ENCODE peak calls at places on chromosomes 4 and X, in seven cellular contexts. E is K562, Z is A549, P is SK-N-SH, R is HCT116, N is GM12878, F is GM23338. O is an unnamed sample.

GRCh38 chr4:185457136-185457535 is 14.4 kb downstream of the CCDC110 start:
- DNase-seq in E (no peak), Z (no peak), F (peak; percentile 73), P (no peak), N (no peak), R (no peak), O (no peak)

GRCh38 chr4:158259955-158260575 is 49.8 kb downstream of the TMEM144 start:
- DNase-seq in F (peak; percentile 67), P (no peak), E (no peak), Z (peak; percentile 20), N (no peak), R (peak; percentile 13), O (no peak)

GRCh38 chrX:150982235-150982785 is 825 bp upstream of the HMGB3 start:
- DNase-seq in P (no peak), R (no peak), F (peak; percentile 30), E (no peak), Z (no peak), N (no peak), O (no peak)

GRCh38 chr4:69497081-69497480 is 1.4 kb upstream of the UGT2B4 start:
- DNase-seq in Z (no peak), R (no peak), N (no peak), E (no peak), P (no peak), F (no peak), O (no peak)

GRCh38 chr4:55851885-55852284 is 1.6 kb upstream of the EXOC1 start:
- DNase-seq in E (no peak), P (no peak), F (no peak), Z (no peak), R (no peak), N (no peak), O (no peak)

GRCh38 chr4:123399638-123400358 is 3.2 kb downstream of the SPRY1 start:
- DNase-seq in R (no peak), N (no peak), F (no peak), Z (no peak), E (no peak), P (no peak), O (no peak)

GRCh38 chr4:188619456-188620149 is 480.4 kb downstream of the TRIML1 start:
- DNase-seq in N (no peak), E (no peak), F (peak; percentile 61), Z (no peak), P (no peak), R (no peak), O (no peak)

GRCh38 chr4:87896020-87896621 is 63.4 kb downstream of the MEPE start:
- DNase-seq in R (peak; percentile 87), E (no peak), N (no peak), F (peak; percentile 64), P (no peak), Z (peak; percentile 36), O (peak; percentile 8)

GRCh38 chr4:101846550-101846949 is 56.0 kb downstream of the BANK1 start:
- DNase-seq in N (no peak), Z (no peak), P (no peak), R (no peak), F (no peak), E (no peak), O (no peak)

GRCh38 chrX:120795301-120795700 is 80.4 kb downstream of the CT47B1 start:
- DNase-seq in N (no peak), R (no peak), E (no peak), F (no peak), Z (no peak), P (no peak), O (no peak)

GRCh38 chrX:100512471-100512870 is 72.3 kb upstream of the TNMD start:
- DNase-seq in R (peak; percentile 1), P (peak; percentile 32), F (peak; percentile 32), N (no peak), E (peak; percentile 6), Z (peak; percentile 1), O (peak; percentile 1)

GRCh38 chr4:108204518-108204917 is 35.8 kb upstream of the LEF1 start:
- DNase-seq in R (no peak), P (no peak), Z (no peak), N (no peak), F (no peak), E (no peak), O (no peak)

GRCh38 chr4:113355550-113356371 is 306.3 kb downstream of the ANK2 start:
- DNase-seq in N (peak; percentile 98), Z (no peak), E (no peak), R (peak; percentile 93), F (no peak), P (no peak), O (no peak)
- TF ChIP-seq REST in N (no peak), Z (no peak), E (no peak), R (no peak), F (no peak), P (no peak), O (no peak)

GRCh38 chr4:54090404-54090803 is 9.6 kb upstream of the GSX2 start:
- DNase-seq in F (no peak), P (no peak), N (no peak), Z (no peak), E (no peak), R (no peak), O (no peak)

GRCh38 chr4:54090804-54091623 is 8.9 kb upstream of the GSX2 start:
- DNase-seq in R (no peak), E (peak; percentile 30), F (peak; percentile 47), N (no peak), P (peak; percentile 77), Z (no peak), O (no peak)

GRCh38 chr4:54092800-54093608 is 7.0 kb upstream of the GSX2 start:
- DNase-seq in N (no peak), Z (no peak), E (no peak), F (no peak), P (no peak), R (no peak), O (no peak)

GRCh38 chr4:54092405-54092759 is 7.6 kb upstream of the GSX2 start:
- DNase-seq in E (no peak), F (no peak), R (no peak), Z (no peak), P (no peak), N (no peak), O (no peak)

GRCh38 chr4:54091637-54092404 is 8.1 kb upstream of the GSX2 start:
- DNase-seq in Z (peak; percentile 68), N (peak; percentile 35), P (peak; percentile 89), F (peak; percentile 63), R (no peak), E (peak; percentile 73), O (no peak)
- TF ChIP-seq REST in Z (no peak), N (no peak), P (no peak), F (no peak), R (no peak), E (no peak), O (no peak)

GRCh38 chr4:77148081-77148480 is 8.9 kb upstream of the CCNG2 start:
- DNase-seq in N (no peak), R (no peak), F (no peak), P (no peak), Z (no peak), E (no peak), O (no peak)
- TF ChIP-seq REST in N (no peak), R (no peak), F (no peak), P (no peak), Z (no peak), E (no peak), O (no peak)

DNA sequence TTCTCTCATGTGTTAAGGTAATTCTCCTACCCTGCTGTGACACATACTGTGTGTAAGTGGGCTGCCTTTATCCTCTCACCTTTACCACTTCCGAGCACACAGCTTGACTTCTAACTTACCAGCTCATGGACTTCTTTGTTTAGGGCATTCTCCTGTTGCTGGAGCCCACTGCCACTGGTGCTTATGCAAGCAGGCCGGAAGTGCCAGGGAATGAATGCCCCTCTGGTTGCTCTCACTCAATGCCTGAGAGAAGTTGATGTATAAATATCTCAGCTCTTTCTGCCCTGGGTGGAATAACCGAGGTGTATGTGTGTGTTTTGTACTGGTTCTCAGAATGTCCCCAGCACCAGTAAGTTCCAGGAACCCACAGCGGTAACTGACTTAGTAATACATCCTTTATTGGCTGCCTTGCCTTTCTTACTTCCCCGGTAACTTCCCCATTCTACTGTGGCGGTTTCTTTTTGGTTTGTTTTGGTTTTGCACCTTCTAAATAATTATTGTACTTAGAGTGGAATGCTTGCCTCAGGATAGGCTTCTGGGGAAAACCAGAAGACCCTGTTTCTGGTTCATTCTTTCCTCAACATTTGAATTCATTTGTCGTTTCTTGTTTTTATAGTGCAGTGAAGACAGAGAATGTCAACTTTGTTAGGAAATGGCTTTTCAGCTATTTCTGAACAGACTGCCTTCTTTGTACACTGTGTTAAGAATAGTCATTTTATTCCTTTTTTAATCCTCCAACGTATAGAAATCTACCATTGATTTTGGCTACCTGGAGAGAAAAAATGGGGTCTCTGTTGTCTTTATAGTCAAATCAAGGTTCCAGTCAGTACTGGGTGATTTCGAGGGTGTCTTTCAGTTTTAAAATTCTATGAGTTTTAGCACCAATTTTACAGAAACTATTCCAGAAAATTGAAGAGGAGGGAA is 45.4 kb downstream of the CXorf58 start:
- DNase-seq in Z (peak; percentile 4), E (peak; percentile 10), R (no peak), P (no peak), F (peak; percentile 43), N (peak; percentile 21), O (no peak)
- TF ChIP-seq REST in Z (no peak), E (no peak), R (no peak), P (no peak), F (no peak), N (no peak), O (no peak)

GRCh38 chr4:2042207-2042946 is 16.8 kb upstream of the NAT8L start:
- DNase-seq in N (no peak), F (no peak), Z (no peak), R (no peak), P (peak; percentile 81), E (peak; percentile 79), O (no peak)
- TF ChIP-seq REST in N (no peak), F (no peak), Z (no peak), R (no peak), P (no peak), E (no peak), O (no peak)

DNA sequence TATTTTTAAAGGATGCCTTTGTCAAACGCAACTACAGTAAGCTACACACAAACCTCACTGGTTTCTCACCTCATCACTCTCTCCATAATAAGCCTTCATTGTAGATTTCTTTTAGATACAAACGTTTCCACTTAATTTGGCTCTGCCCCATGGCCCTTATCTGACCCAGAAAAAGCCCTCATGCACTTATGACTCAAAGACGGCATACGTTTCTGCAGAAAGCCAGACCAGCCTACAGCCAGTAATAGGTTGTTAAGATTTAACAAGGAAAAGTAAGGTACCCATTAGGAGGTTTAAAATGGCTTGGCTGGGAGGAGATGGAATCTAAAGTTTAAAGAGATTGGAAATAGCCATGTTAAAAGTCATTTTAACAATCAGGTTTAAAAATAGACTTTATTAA is 914.6 kb upstream of the INTU start:
- DNase-seq in R (no peak), N (no peak), Z (no peak), F (no peak), E (peak; percentile 17), P (peak; percentile 58), O (no peak)
- TF ChIP-seq REST in R (no peak), N (no peak), Z (no peak), F (no peak), E (no peak), P (no peak), O (no peak)

DNA sequence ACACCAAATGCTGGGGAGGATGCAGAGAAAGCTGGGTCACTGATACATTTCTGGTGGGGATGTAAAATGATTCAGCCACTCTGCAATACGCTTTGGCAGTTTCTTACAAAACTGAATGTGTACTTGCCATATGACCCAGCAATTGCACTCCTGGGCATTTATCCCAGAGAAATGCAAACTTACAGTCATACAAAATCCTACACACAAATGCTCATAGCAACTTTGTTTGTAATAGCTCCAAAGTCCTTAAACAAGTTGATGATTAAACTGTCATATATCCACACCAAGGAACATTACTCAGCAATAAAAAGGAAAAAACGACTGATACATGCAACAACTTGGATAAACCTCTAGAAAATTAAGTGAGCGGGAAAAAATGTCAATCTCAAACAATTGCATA is 12.3 kb downstream of the MID1 start:
- DNase-seq in P (no peak), F (no peak), N (no peak), E (no peak), R (no peak), Z (peak; percentile 84), O (no peak)
- TF ChIP-seq REST in P (no peak), F (no peak), N (no peak), E (no peak), R (no peak), Z (no peak), O (no peak)

O was measured in Panc1.